ENCODE peak calls at places on chromosomes 5 and 9, in four cellular contexts. One of them, this sample, is unnamed.

GRCh38 chr5:180555168-180555921 is 36.0 kb downstream of the SCGB3A1 start:
- DNase-seq in stromal cell of bone marrow: no peak
- DNase-seq in NCI-H1694 treated with DMSO at 0.1 percent for 48 hours: no peak
- DNase-seq in HFFc6: peak
- DNase-seq in this sample: no peak

GRCh38 chr5:173383711-173384110 is 55.5 kb upstream of the STC2 start:
- DNase-seq in stromal cell of bone marrow: peak
- DNase-seq in HFFc6: no peak
- DNase-seq in NCI-H1694 treated with DMSO at 0.1 percent for 48 hours: no peak
- DNase-seq in this sample: no peak

GRCh38 chr5:124583469-124584350 is 162.7 kb downstream of the ZNF608 start:
- DNase-seq in HFFc6: peak
- DNase-seq in NCI-H1694 treated with DMSO at 0.1 percent for 48 hours: no peak
- DNase-seq in stromal cell of bone marrow: peak
- DNase-seq in this sample: no peak

GRCh38 chr5:134736173-134736812 is 2.1 kb upstream of the CAMLG start:
- DNase-seq in stromal cell of bone marrow: no peak
- DNase-seq in HFFc6: no peak
- DNase-seq in NCI-H1694 treated with DMSO at 0.1 percent for 48 hours: no peak
- DNase-seq in this sample: no peak

GRCh38 chr9:22921742-22922141 is 475.1 kb downstream of the DMRTA1 start:
- DNase-seq in NCI-H1694 treated with DMSO at 0.1 percent for 48 hours: no peak
- DNase-seq in HFFc6: no peak
- DNase-seq in stromal cell of bone marrow: no peak
- DNase-seq in this sample: no peak

GRCh38 chr9:132768932-132769894 is 98.9 kb downstream of the GTF3C4 start:
- DNase-seq in HFFc6: peak
- DNase-seq in stromal cell of bone marrow: peak
- DNase-seq in NCI-H1694 treated with DMSO at 0.1 percent for 48 hours: peak
- DNase-seq in this sample: peak

GRCh38 chr9:10259668-10260067 is 353.1 kb downstream of the PTPRD start:
- DNase-seq in stromal cell of bone marrow: no peak
- DNase-seq in HFFc6: no peak
- DNase-seq in NCI-H1694 treated with DMSO at 0.1 percent for 48 hours: no peak
- DNase-seq in this sample: no peak

GRCh38 chr5:82019342-82020138 is 47.7 kb downstream of the ATG10 start:
- DNase-seq in NCI-H1694 treated with DMSO at 0.1 percent for 48 hours: peak
- DNase-seq in HFFc6: no peak
- DNase-seq in stromal cell of bone marrow: peak
- DNase-seq in this sample: no peak

GRCh38 chr9:91814681-91815212 is 135.3 kb downstream of the ROR2 start:
- DNase-seq in stromal cell of bone marrow: no peak
- DNase-seq in NCI-H1694 treated with DMSO at 0.1 percent for 48 hours: no peak
- DNase-seq in HFFc6: no peak
- DNase-seq in this sample: no peak

GRCh38 chr9:125415583-125416443 is 154.2 kb downstream of the GAPVD1 start:
- DNase-seq in stromal cell of bone marrow: no peak
- DNase-seq in HFFc6: no peak
- DNase-seq in NCI-H1694 treated with DMSO at 0.1 percent for 48 hours: no peak
- DNase-seq in this sample: no peak

GRCh38 chr5:68239485-68239884 is 23.9 kb downstream of the PIK3R1 start:
- DNase-seq in NCI-H1694 treated with DMSO at 0.1 percent for 48 hours: no peak
- DNase-seq in stromal cell of bone marrow: peak
- DNase-seq in HFFc6: peak
- DNase-seq in this sample: peak

GRCh38 chr9:88772602-88773001 is 218.7 kb upstream of the S1PR3 start:
- DNase-seq in stromal cell of bone marrow: no peak
- DNase-seq in NCI-H1694 treated with DMSO at 0.1 percent for 48 hours: no peak
- DNase-seq in HFFc6: no peak
- DNase-seq in this sample: no peak

GRCh38 chr5:121503111-121503840 is 348.4 kb upstream of the FTMT start:
- DNase-seq in HFFc6: no peak
- DNase-seq in NCI-H1694 treated with DMSO at 0.1 percent for 48 hours: no peak
- DNase-seq in stromal cell of bone marrow: no peak
- DNase-seq in this sample: no peak

GRCh38 chr5:93611900-93612898 is 29.2 kb downstream of the NR2F1 start:
- DNase-seq in HFFc6: no peak
- DNase-seq in stromal cell of bone marrow: no peak
- DNase-seq in NCI-H1694 treated with DMSO at 0.1 percent for 48 hours: no peak
- DNase-seq in this sample: no peak

GRCh38 chr5:179313849-179314521 is 31.3 kb downstream of the ADAMTS2 start:
- DNase-seq in NCI-H1694 treated with DMSO at 0.1 percent for 48 hours: peak
- DNase-seq in stromal cell of bone marrow: peak
- DNase-seq in HFFc6: peak
- DNase-seq in this sample: no peak

GRCh38 chr5:52692039-52692438 is 95.7 kb upstream of the ITGA1 start:
- DNase-seq in HFFc6: peak
- DNase-seq in NCI-H1694 treated with DMSO at 0.1 percent for 48 hours: no peak
- DNase-seq in stromal cell of bone marrow: no peak
- DNase-seq in this sample: no peak

GRCh38 chr5:124660229-124661093 is 86.0 kb downstream of the ZNF608 start:
- DNase-seq in HFFc6: no peak
- DNase-seq in NCI-H1694 treated with DMSO at 0.1 percent for 48 hours: no peak
- DNase-seq in stromal cell of bone marrow: no peak
- DNase-seq in this sample: no peak

GRCh38 chr9:69412741-69413150 is 87.7 kb downstream of the ENTREP1 start:
- DNase-seq in HFFc6: peak
- DNase-seq in NCI-H1694 treated with DMSO at 0.1 percent for 48 hours: no peak
- DNase-seq in stromal cell of bone marrow: peak
- DNase-seq in this sample: no peak

GRCh38 chr9:88989961-88990570 is 1.2 kb upstream of the S1PR3 start:
- DNase-seq in HFFc6: no peak
- DNase-seq in stromal cell of bone marrow: no peak
- DNase-seq in NCI-H1694 treated with DMSO at 0.1 percent for 48 hours: no peak
- DNase-seq in this sample: no peak

GRCh38 chr5:156929366-156929948 is 33.6 kb downstream of the TIMD4 start:
- DNase-seq in stromal cell of bone marrow: no peak
- DNase-seq in HFFc6: no peak
- DNase-seq in NCI-H1694 treated with DMSO at 0.1 percent for 48 hours: no peak
- DNase-seq in this sample: no peak

GRCh38 chr5:65334077-65334476 is 147.6 kb downstream of the ADAMTS6 start:
- DNase-seq in NCI-H1694 treated with DMSO at 0.1 percent for 48 hours: no peak
- DNase-seq in stromal cell of bone marrow: no peak
- DNase-seq in HFFc6: no peak
- DNase-seq in this sample: no peak

This sample was measured in KG1.